ENCODE peak calls at places on chromosomes 13 and 19, in six cellular contexts. N is sigmoid colon; C is glomerular endothelial cell; P is islet precursor cell; H is fibroblast of pulmonary artery; B is stimulated activated CD4-positive, alpha-beta T cell treated with anti-CD3 and anti-CD28 coated beads, Interleukin-2, amount 100 ng/mL, for 24 hours. R is an unnamed sample.

GRCh38 chr13:112330066-112330465 is 46.1 kb upstream of the SPACA7 start:
- DNase-seq in N (no peak), C (no peak), P (no peak), H (no peak), B (no peak), R (no peak)

GRCh38 chr13:46761174-46761573 is 35.8 kb downstream of the ESD start:
- DNase-seq in N (no peak), C (no peak), P (no peak), H (no peak), B (no peak), R (no peak)

GRCh38 chr13:50645092-50645491 is 198.4 kb downstream of the DLEU7 start:
- DNase-seq in N (no peak), C (no peak), P (no peak), H (peak; percentile 28), B (no peak), R (peak; percentile 59)

GRCh38 chr13:21741396-21741795 is 70.5 kb downstream of the FGF9 start:
- DNase-seq in N (no peak), C (no peak), P (peak; percentile 31), H (no peak), B (no peak), R (no peak)

GRCh38 chr13:49098198-49098597 is 121.9 kb upstream of the MLNR start:
- DNase-seq in N (no peak), C (peak; percentile 95), P (no peak), H (peak; percentile 98), B (no peak), R (peak; percentile 79)

GRCh38 chr13:101397742-101398141 is 18.6 kb downstream of the NALCN start:
- DNase-seq in N (no peak), C (no peak), P (peak; percentile 91), H (peak; percentile 38), B (no peak), R (peak; percentile 73)

GRCh38 chr13:95235944-95236343 is 65.3 kb downstream of the ABCC4 start:
- DNase-seq in N (no peak), C (no peak), P (no peak), H (no peak), B (no peak), R (no peak)

GRCh38 chr13:44188257-44188656 is 185.4 kb upstream of the SERP2 start:
- DNase-seq in N (no peak), C (no peak), P (peak; percentile 87), H (peak; percentile 63), B (no peak), R (peak; percentile 58)

GRCh38 chr19:39544201-39544903 is 4.4 kb upstream of the EID2 start:
- DNase-seq in N (no peak), C (no peak), P (peak; percentile 63), H (peak; percentile 32), B (peak; percentile 17), R (peak; percentile 56)

GRCh38 chr13:51734786-51735185 is 69.2 kb downstream of the DHRS12 start:
- DNase-seq in N (no peak), C (no peak), P (peak; percentile 78), H (no peak), B (no peak), R (peak; percentile 59)